ENCODE peak calls at places on chromosome 9, in five cellular contexts. One of them, this sample, is unnamed.

GRCh38 chr9:114207034-114207815 is 51.9 kb downstream of the COL27A1 start:
- DNase-seq in WTC11: no peak
- DNase-seq in fibroblast of the aortic adventitia: no peak
- DNase-seq in DND-41: no peak
- DNase-seq in endothelial cell: no peak
- DNase-seq in this sample: no peak

GRCh38 chr9:36928670-36929349 is 105.3 kb downstream of the PAX5 start:
- DNase-seq in WTC11: no peak
- DNase-seq in fibroblast of the aortic adventitia: peak; percentile 76
- DNase-seq in DND-41: no peak
- DNase-seq in endothelial cell: no peak
- DNase-seq in this sample: peak; percentile 48

GRCh38 chr9:119052339-119053030 is 316.8 kb downstream of the BRINP1 start:
- DNase-seq in WTC11: no peak
- DNase-seq in fibroblast of the aortic adventitia: no peak
- DNase-seq in DND-41: no peak
- DNase-seq in endothelial cell: no peak
- DNase-seq in this sample: no peak

GRCh38 chr9:72362118-72362531 is 2.9 kb downstream of the ZFAND5 start:
- DNase-seq in WTC11: no peak
- DNase-seq in fibroblast of the aortic adventitia: peak; percentile 60
- DNase-seq in DND-41: no peak
- DNase-seq in endothelial cell: no peak
- DNase-seq in this sample: no peak

GRCh38 chr9:16184964-16185646 is 632.3 kb downstream of the CCDC171 start:
- DNase-seq in WTC11: no peak
- DNase-seq in fibroblast of the aortic adventitia: no peak
- DNase-seq in DND-41: peak; percentile 6
- DNase-seq in endothelial cell: no peak
- DNase-seq in this sample: no peak

GRCh38 chr9:87395804-87396458 is 101.7 kb upstream of the DAPK1 start:
- DNase-seq in WTC11: no peak
- DNase-seq in fibroblast of the aortic adventitia: peak; percentile 40
- DNase-seq in DND-41: no peak
- DNase-seq in endothelial cell: no peak
- DNase-seq in this sample: no peak

GRCh38 chr9:35757527-35758275 is 3.6 kb upstream of the MSMP start:
- DNase-seq in WTC11: no peak
- DNase-seq in fibroblast of the aortic adventitia: no peak
- DNase-seq in DND-41: no peak
- DNase-seq in endothelial cell: no peak
- DNase-seq in this sample: no peak

GRCh38 chr9:109232449-109232848 is 65.4 kb upstream of the FRRS1L start:
- DNase-seq in WTC11: no peak
- DNase-seq in fibroblast of the aortic adventitia: peak; percentile 48
- DNase-seq in DND-41: no peak
- DNase-seq in endothelial cell: no peak
- DNase-seq in this sample: no peak

GRCh38 chr9:25678846-25679360 is 659 bp upstream of the TUSC1 start:
- DNase-seq in WTC11: no peak
- DNase-seq in fibroblast of the aortic adventitia: no peak
- DNase-seq in DND-41: no peak
- DNase-seq in endothelial cell: no peak
- DNase-seq in this sample: no peak

GRCh38 chr9:114280636-114281315 is 42.1 kb upstream of the ORM1 start:
- DNase-seq in WTC11: peak; percentile 7
- DNase-seq in fibroblast of the aortic adventitia: peak; percentile 35
- DNase-seq in DND-41: no peak
- DNase-seq in endothelial cell: no peak
- DNase-seq in this sample: no peak

GRCh38 chr9:116791314-116791713 is 104.2 kb downstream of the TRIM32 start:
- DNase-seq in WTC11: no peak
- DNase-seq in fibroblast of the aortic adventitia: no peak
- DNase-seq in DND-41: no peak
- DNase-seq in endothelial cell: no peak
- DNase-seq in this sample: no peak

GRCh38 chr9:108150736-108151135 is 661.2 kb upstream of the KLF4 start:
- DNase-seq in WTC11: no peak
- DNase-seq in fibroblast of the aortic adventitia: no peak
- DNase-seq in DND-41: no peak
- DNase-seq in endothelial cell: no peak
- DNase-seq in this sample: no peak

GRCh38 chr9:129351058-129351641 is 173.1 kb upstream of the IER5L start:
- DNase-seq in WTC11: peak; percentile 75
- DNase-seq in fibroblast of the aortic adventitia: no peak
- DNase-seq in DND-41: no peak
- DNase-seq in endothelial cell: peak; percentile 40
- DNase-seq in this sample: no peak

GRCh38 chr9:70502690-70503089 is 88.2 kb upstream of the KLF9 start:
- DNase-seq in WTC11: no peak
- DNase-seq in fibroblast of the aortic adventitia: peak; percentile 67
- DNase-seq in DND-41: no peak
- DNase-seq in endothelial cell: no peak
- DNase-seq in this sample: no peak

GRCh38 chr9:129610473-129611301 is 10.2 kb downstream of the C9orf50 start:
- DNase-seq in WTC11: peak; percentile 94
- DNase-seq in fibroblast of the aortic adventitia: peak; percentile 65
- DNase-seq in DND-41: peak; percentile 77
- DNase-seq in endothelial cell: peak; percentile 90
- DNase-seq in this sample: peak; percentile 78

GRCh38 chr9:13140843-13141592 is 138.5 kb downstream of the MPDZ start:
- DNase-seq in WTC11: no peak
- DNase-seq in fibroblast of the aortic adventitia: peak; percentile 7
- DNase-seq in DND-41: no peak
- DNase-seq in endothelial cell: no peak
- DNase-seq in this sample: no peak

GRCh38 chr9:127734247-127734746 is 797 bp downstream of the TOR2A start:
- DNase-seq in WTC11: peak; percentile 35
- DNase-seq in fibroblast of the aortic adventitia: no peak
- DNase-seq in DND-41: no peak
- DNase-seq in endothelial cell: no peak
- DNase-seq in this sample: no peak
- TF ChIP-seq CTCF in WTC11: peak; percentile 98
- TF ChIP-seq CTCF in fibroblast of the aortic adventitia: no peak
- TF ChIP-seq CTCF in DND-41: no peak
- TF ChIP-seq CTCF in endothelial cell: no peak
- TF ChIP-seq CTCF in this sample: no peak

GRCh38 chr9:78620764-78621163 is 323.8 kb downstream of the PSAT1 start:
- DNase-seq in WTC11: no peak
- DNase-seq in fibroblast of the aortic adventitia: peak; percentile 54
- DNase-seq in DND-41: no peak
- DNase-seq in endothelial cell: no peak
- DNase-seq in this sample: no peak

GRCh38 chr9:78622131-78622530 is 325.2 kb downstream of the PSAT1 start:
- DNase-seq in WTC11: no peak
- DNase-seq in fibroblast of the aortic adventitia: no peak
- DNase-seq in DND-41: no peak
- DNase-seq in endothelial cell: no peak
- DNase-seq in this sample: no peak

GRCh38 chr9:78614892-78615291 is 318.0 kb downstream of the PSAT1 start:
- DNase-seq in WTC11: no peak
- DNase-seq in fibroblast of the aortic adventitia: peak; percentile 9
- DNase-seq in DND-41: no peak
- DNase-seq in endothelial cell: no peak
- DNase-seq in this sample: no peak

GRCh38 chr9:78620303-78620702 is 323.4 kb downstream of the PSAT1 start:
- DNase-seq in WTC11: no peak
- DNase-seq in fibroblast of the aortic adventitia: no peak
- DNase-seq in DND-41: no peak
- DNase-seq in endothelial cell: no peak
- DNase-seq in this sample: no peak

DNA sequence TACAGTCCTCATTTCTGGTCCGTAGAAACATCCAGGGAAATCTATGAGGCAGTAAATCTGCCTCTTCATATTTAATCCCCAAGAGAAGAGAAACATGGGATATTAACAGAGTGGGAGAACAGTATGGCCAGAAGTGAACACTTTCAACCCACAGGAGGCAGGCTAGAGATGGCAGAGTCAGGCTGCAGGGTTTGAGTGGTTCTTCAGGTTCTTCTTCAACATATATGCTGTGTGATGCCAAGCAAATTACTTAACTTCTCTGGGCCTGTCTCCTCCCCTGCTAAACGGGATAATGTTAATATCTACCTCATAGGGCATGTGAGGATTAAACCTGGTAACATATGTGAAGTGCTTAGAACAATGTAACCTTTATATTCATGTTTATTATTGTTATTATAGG is 321.8 kb downstream of the PSAT1 start:
- DNase-seq in WTC11: no peak
- DNase-seq in fibroblast of the aortic adventitia: no peak
- DNase-seq in DND-41: no peak
- DNase-seq in endothelial cell: no peak
- DNase-seq in this sample: no peak
- TF ChIP-seq CTCF in WTC11: no peak
- TF ChIP-seq CTCF in fibroblast of the aortic adventitia: no peak
- TF ChIP-seq CTCF in DND-41: no peak
- TF ChIP-seq CTCF in endothelial cell: no peak
- TF ChIP-seq CTCF in this sample: no peak

GRCh38 chr9:137960496-137960895 is 82.9 kb downstream of the CACNA1B start:
- DNase-seq in WTC11: peak; percentile 72
- DNase-seq in fibroblast of the aortic adventitia: no peak
- DNase-seq in DND-41: no peak
- DNase-seq in endothelial cell: peak; percentile 52
- DNase-seq in this sample: no peak
- TF ChIP-seq CTCF in WTC11: peak; percentile 41
- TF ChIP-seq CTCF in fibroblast of the aortic adventitia: no peak
- TF ChIP-seq CTCF in DND-41: peak; percentile 43
- TF ChIP-seq CTCF in endothelial cell: peak; percentile 42
- TF ChIP-seq CTCF in this sample: no peak

DNA sequence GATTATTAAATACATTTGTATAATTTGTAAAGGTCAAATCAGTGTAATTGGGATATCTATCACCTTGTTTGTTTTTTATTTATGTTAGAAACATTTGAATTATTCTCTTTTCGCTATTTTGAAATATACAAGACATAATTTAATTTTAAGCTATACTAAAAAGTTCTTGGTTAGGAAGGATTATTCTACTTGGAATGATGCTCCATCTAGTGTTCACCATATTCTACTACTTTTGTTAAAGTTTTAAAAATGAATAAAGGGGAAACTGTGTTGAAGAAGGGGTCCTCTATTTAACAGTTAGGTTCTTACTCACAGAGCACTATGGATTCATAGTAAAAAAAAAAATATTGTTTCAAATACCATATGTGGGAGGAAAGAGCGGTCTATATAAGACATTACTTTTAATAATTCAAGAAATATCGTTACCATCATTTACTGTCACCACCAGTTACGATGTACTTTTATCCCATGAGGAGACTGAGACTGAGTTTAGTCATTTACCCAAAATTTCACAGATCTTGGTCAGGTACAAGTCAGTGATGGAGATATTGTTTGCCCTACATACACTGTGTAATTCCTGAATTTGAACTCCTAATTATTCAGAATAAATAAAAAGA is 6.3 kb upstream of the STOM start:
- DNase-seq in WTC11: no peak
- DNase-seq in fibroblast of the aortic adventitia: peak; percentile 69
- DNase-seq in DND-41: no peak
- DNase-seq in endothelial cell: no peak
- DNase-seq in this sample: no peak
- TF ChIP-seq CTCF in WTC11: no peak
- TF ChIP-seq CTCF in fibroblast of the aortic adventitia: peak; percentile 46
- TF ChIP-seq CTCF in DND-41: no peak
- TF ChIP-seq CTCF in endothelial cell: no peak
- TF ChIP-seq CTCF in this sample: peak; percentile 35

DNA sequence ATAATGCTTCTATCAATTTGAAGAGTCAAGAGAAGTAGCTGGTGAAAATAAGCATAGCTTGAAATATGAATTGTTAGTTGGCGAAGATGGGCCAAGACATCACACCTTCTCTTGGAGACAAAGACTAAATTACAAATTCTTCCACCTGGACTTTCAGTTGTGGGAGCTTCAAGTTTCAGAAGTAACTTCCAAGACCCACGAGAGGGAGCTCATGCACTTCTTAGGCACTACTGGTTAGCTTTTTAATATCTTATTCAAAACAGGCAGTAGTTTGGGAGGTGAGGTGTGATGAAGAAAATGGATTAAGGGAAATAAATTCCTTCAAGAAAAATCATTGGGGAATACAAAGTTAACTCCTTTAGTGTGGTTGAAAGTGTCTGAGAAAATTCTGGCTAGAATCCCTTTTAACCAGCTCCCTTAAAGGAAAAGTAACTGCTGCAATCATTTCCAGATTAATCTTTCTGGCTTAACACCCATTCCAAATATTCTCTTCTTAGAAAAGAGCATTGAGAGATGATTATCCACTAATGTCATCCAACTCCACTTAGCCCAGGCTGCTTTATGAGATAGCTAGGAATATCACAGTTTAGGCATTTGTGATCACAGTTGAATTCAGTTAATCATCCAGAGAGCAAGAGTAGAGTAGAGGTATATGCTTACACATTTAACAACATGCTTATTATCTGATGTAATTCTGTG is 139.5 kb upstream of the DMRTA1 start:
- DNase-seq in WTC11: peak; percentile 13
- DNase-seq in fibroblast of the aortic adventitia: peak; percentile 79
- DNase-seq in DND-41: peak; percentile 15
- DNase-seq in endothelial cell: peak; percentile 44
- DNase-seq in this sample: peak; percentile 28
- TF ChIP-seq CTCF in WTC11: peak; percentile 37
- TF ChIP-seq CTCF in fibroblast of the aortic adventitia: peak; percentile 73
- TF ChIP-seq CTCF in DND-41: peak; percentile 53
- TF ChIP-seq CTCF in endothelial cell: peak; percentile 49
- TF ChIP-seq CTCF in this sample: no peak

GRCh38 chr9:18297532-18297872 is 176.5 kb upstream of the ADAMTSL1 start:
- DNase-seq in WTC11: peak; percentile 42
- DNase-seq in fibroblast of the aortic adventitia: no peak
- DNase-seq in DND-41: no peak
- DNase-seq in endothelial cell: no peak
- DNase-seq in this sample: no peak
- TF ChIP-seq CTCF in WTC11: peak; percentile 31
- TF ChIP-seq CTCF in fibroblast of the aortic adventitia: peak; percentile 32
- TF ChIP-seq CTCF in DND-41: no peak
- TF ChIP-seq CTCF in endothelial cell: no peak
- TF ChIP-seq CTCF in this sample: no peak